ENCODE peak calls at places on chromosomes 16 and 17, in nine cellular contexts. X, A, Z, L, G, K, O, S and R are unnamed samples.
A peak's percentile ranks its signal among the peaks of the same experiment; 100 is the strongest.

GRCh38 chr16:10671729-10672128 is 23.0 kb downstream of the TEKT5 start:
- DNase-seq in O (no peak), Z (no peak), K (no peak), X (no peak), G (no peak), S (no peak), A (no peak), L (no peak), R (no peak)

GRCh38 chr16:8752706-8753105 is 44.7 kb downstream of the TMEM186 start:
- DNase-seq in K (no peak), A (no peak), X (no peak), Z (no peak), L (no peak), G (no peak), S (no peak), O (no peak), R (no peak)

GRCh38 chr17:37570527-37571093 is 38.6 kb downstream of the SYNRG start:
- DNase-seq in O (peak; percentile 76), K (peak; percentile 79), G (peak; percentile 67), S (peak; percentile 57), L (peak; percentile 83), X (peak; percentile 34), Z (peak; percentile 66), A (peak; percentile 90), R (peak; percentile 38)

GRCh38 chr16:57677622-57678369 is 9.7 kb downstream of the ADGRG3 start:
- DNase-seq in Z (no peak), X (no peak), A (peak; percentile 64), L (no peak), O (no peak), G (no peak), K (no peak), S (no peak), R (no peak)

GRCh38 chr16:89599451-89599858 is 14.0 kb upstream of the DPEP1 start:
- DNase-seq in K (peak; percentile 65), S (peak; percentile 45), G (peak; percentile 66), A (peak; percentile 42), X (peak; percentile 63), L (peak; percentile 90), O (peak; percentile 49), Z (peak; percentile 64), R (peak; percentile 44)

GRCh38 chr17:38453951-38454421 is 25.7 kb downstream of the ARHGAP23 start:
- DNase-seq in K (peak; percentile 78), A (peak; percentile 44), L (no peak), G (peak; percentile 45), S (no peak), O (peak; percentile 62), X (no peak), Z (peak; percentile 63), R (no peak)

GRCh38 chr17:19290047-19290705 is 53.0 kb downstream of the EPN2 start:
- DNase-seq in L (no peak), Z (no peak), S (peak; percentile 21), O (no peak), K (peak; percentile 60), A (no peak), G (no peak), X (no peak), R (no peak)

GRCh38 chr17:62801553-62801952 is 6.6 kb downstream of the MARCHF10 start:
- DNase-seq in G (no peak), X (no peak), K (no peak), O (no peak), A (no peak), Z (no peak), S (no peak), L (no peak), R (no peak)

GRCh38 chr17:56185491-56185890 is 32.2 kb downstream of the ANKFN1 start:
- DNase-seq in L (no peak), K (no peak), X (no peak), G (no peak), Z (peak; percentile 24), O (peak; percentile 67), S (no peak), A (no peak), R (no peak)

GRCh38 chr17:72387487-72387886 is 266.7 kb downstream of the SOX9 start:
- DNase-seq in S (no peak), X (peak; percentile 77), A (peak; percentile 91), G (no peak), O (peak; percentile 86), L (no peak), Z (peak; percentile 57), K (no peak), R (no peak)

GRCh38 chr16:89696598-89697128 is 4.8 kb downstream of the SPATA2L start:
- DNase-seq in X (no peak), Z (peak; percentile 8), O (no peak), G (no peak), A (no peak), S (peak; percentile 50), L (no peak), K (peak; percentile 33), R (peak; percentile 13)

GRCh38 chr16:2928796-2929195 is 17.1 kb downstream of the FLYWCH1 start:
- DNase-seq in O (no peak), S (no peak), Z (no peak), X (no peak), A (no peak), K (no peak), G (no peak), L (no peak), R (no peak)

GRCh38 chr16:2925951-2926659 is 14.4 kb downstream of the FLYWCH1 start:
- DNase-seq in A (no peak), Z (no peak), L (no peak), G (no peak), S (no peak), X (no peak), O (no peak), K (no peak), R (no peak)

GRCh38 chr16:2929693-2930092 is 18.0 kb downstream of the FLYWCH1 start:
- DNase-seq in S (no peak), L (no peak), G (no peak), K (no peak), O (no peak), A (no peak), Z (no peak), X (no peak), R (no peak)

GRCh38 chr16:2924901-2925820 is 13.4 kb downstream of the FLYWCH1 start:
- DNase-seq in X (no peak), K (peak; percentile 11), S (no peak), A (peak; percentile 27), O (no peak), G (peak; percentile 85), L (peak; percentile 91), Z (no peak), R (no peak)

DNA sequence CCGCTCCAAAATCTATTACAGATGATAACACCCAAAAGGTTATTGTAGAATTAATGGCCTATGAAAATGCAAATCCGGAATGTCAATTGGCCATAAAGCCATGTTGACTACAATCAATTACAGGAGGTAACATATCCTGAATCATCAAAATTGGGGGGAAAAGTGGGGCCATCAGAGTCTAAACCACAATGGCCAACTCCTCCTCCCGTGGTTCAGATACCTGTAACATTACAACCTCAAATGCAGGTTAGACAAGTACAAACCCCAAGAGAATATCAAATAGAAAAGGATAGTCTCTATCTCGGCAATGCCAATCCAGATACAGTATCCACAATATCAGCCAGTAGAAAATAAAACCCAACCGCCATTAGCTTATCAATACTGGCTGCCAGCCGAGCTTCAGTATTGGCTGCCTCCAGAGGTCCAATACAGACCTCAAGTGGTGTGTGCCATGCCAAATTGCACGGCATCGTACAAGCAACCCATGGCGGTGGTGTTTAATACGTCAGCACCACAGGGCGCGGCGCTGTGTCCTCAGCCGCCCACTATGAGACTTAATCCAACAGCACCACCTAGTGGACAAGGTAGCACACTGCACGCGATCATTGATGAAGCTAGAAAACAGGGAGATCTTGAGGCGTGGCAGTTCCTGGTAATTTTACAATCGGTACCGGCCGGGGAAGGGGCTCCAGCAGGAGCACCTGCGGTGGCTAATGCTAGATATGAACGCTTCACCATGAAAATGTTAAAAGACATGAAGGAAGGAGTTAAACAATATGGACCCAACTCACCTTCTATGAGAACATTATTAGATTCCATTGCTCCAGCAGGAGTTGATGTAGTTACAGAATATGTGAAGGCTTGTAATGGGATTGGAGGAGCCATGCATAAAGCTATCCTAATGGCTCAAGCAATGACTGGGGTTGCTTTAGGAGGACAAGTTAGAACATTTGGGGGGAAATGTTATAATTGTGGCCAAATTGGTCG is 15.2 kb downstream of the FLYWCH1 start:
- DNase-seq in G (peak; percentile 94), Z (peak; percentile 92), L (peak; percentile 96), S (peak; percentile 86), K (peak; percentile 86), X (peak; percentile 85), A (peak; percentile 90), O (peak; percentile 94), R (peak; percentile 89)
- H3K4me3 ChIP-seq in G (no peak overlapping the region), Z (no peak overlapping the region), L (no peak overlapping the region), S (no peak overlapping the region), K (peak overlapping the region; percentile 37), X (no peak overlapping the region), A (peak overlapping the region; percentile 16), O (peak overlapping the region; percentile 57), R (no peak overlapping the region)

DNA sequence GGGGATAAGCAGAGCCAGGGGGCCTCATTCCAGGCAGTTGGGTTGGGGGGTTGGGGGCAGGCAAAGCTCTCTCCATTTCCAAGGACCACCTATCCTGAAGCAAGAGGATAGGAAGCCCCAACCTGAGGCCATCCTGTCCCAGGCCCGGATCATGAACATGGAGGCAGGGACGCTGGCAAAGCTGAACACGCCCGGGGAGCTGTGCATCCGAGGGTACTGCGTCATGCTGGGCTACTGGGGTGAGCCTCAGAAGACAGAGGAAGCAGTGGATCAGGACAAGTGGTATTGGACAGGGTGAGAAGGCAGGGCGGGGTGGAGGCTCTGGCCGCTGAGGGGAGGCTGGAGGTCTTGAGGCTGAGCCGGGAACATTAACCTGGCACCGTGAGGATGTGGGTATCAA is 3.6 kb upstream of the CHAD start:
- DNase-seq in Z (no peak), A (no peak), K (no peak), O (no peak), X (no peak), L (no peak), G (no peak), S (no peak), R (no peak)
- TF ChIP-seq EZH2phosphoT487 in Z (no peak), A (no peak), K (no peak), O (no peak), X (no peak), L (no peak), G (no peak), S (no peak), R (no peak)

DNA sequence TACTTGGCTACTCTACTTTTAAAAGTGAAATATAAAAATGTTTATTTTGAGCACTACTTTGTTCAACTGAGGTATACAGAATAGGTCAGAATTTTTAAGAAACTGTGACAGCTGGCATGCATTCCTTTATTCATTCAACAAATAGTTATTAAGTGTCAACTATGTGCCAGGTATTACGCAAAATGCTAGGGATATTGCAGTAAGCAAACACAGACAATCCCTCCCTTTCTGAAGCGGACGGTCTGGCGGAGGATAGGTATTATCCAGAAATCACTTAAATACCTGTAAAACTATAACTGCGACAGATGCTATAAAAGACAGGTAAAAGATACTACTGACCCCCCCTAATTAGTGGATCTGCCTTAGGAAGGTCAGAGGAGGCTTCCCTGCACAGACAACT is 26.1 kb downstream of the METTL16 start:
- DNase-seq in G (no peak), O (peak; percentile 13), Z (no peak), K (no peak), L (no peak), S (no peak), A (peak; percentile 45), X (no peak), R (no peak)
- H3K4me3 ChIP-seq in G (no peak overlapping the region), O (no peak overlapping the region), Z (no peak overlapping the region), K (no peak overlapping the region), L (no peak overlapping the region), S (no peak overlapping the region), A (no peak overlapping the region), X (no peak overlapping the region), R (no peak overlapping the region)

DNA sequence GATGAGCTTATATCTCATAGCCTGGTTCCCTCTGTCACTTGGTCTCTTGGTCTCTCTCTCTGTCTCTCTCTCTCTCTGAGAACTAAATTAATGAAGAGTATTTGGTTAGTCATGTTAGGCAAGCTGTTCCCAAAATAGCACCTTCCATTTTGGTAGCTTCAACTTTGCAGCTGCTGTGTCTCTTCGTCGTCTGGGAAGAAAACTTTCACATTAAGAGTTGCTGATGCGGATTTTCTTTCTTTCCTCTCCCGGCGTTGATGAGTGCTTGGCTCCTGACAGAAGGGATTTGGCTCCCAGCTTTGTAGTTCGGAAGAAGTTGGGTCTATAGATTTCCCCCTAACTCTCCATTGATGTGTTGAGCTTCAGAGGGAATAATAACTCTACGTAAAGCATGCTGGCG is at the start of gene RBFOX1:
- DNase-seq in L (no peak), G (no peak), Z (no peak), S (no peak), A (no peak), X (no peak), O (no peak), K (no peak), R (no peak)
- TF ChIP-seq EZH2phosphoT487 in L (no peak), G (no peak), Z (no peak), S (no peak), A (no peak), X (no peak), O (no peak), K (no peak), R (no peak)